ENCODE peak calls at places on chromosomes 16 and 17, in nine cellular contexts. S, T, G, O, B, D, R, H and K are unnamed samples.

GRCh38 chr16:69338557-69339288 is 641 bp downstream of the COG8 start:
- DNase-seq in B (no peak), G (peak; percentile 76), S (no peak), R (no peak), O (no peak), T (no peak), D (no peak), H (no peak), K (no peak)

GRCh38 chr16:4966736-4967453 is 8.8 kb downstream of the SEC14L5 start:
- DNase-seq in T (no peak), O (no peak), D (no peak), B (peak; percentile 25), S (no peak), R (no peak), H (no peak), G (no peak), K (no peak)

GRCh38 chr16:4263504-4264436 is 9.1 kb downstream of the TFAP4 start:
- DNase-seq in H (peak; percentile 96), S (no peak), G (no peak), R (peak; percentile 31), B (no peak), D (peak; percentile 11), O (peak; percentile 89), T (no peak), K (peak; percentile 73)

GRCh38 chr16:87291944-87292343 is 25.2 kb downstream of the C16orf95 start:
- DNase-seq in S (no peak), H (no peak), R (no peak), D (no peak), T (no peak), G (no peak), B (no peak), O (no peak), K (no peak)

GRCh38 chr16:4880006-4880580 is 32.8 kb downstream of the UBN1 start:
- DNase-seq in T (no peak), G (no peak), R (no peak), B (no peak), S (no peak), O (no peak), H (no peak), D (no peak), K (no peak)

GRCh38 chr17:19753049-19753444 is 4.9 kb upstream of the ALDH3A1 start:
- DNase-seq in D (peak; percentile 87), B (peak; percentile 99), S (peak; percentile 73), G (no peak), T (peak; percentile 92), H (no peak), R (no peak), O (peak; percentile 98), K (no peak)

GRCh38 chr17:17823433-17824118 is 13.2 kb downstream of the SREBF1 start:
- DNase-seq in O (peak; percentile 91), H (peak; percentile 93), G (peak; percentile 90), T (no peak), S (peak; percentile 58), D (peak; percentile 73), R (peak; percentile 96), B (peak; percentile 96), K (peak; percentile 99)

GRCh38 chr16:67934306-67935095 is 2.1 kb downstream of the PSMB10 start:
- DNase-seq in O (no peak), B (no peak), G (no peak), D (no peak), T (no peak), H (no peak), R (no peak), S (no peak), K (no peak)

GRCh38 chr17:71334041-71334781 is 786.6 kb upstream of the SOX9 start:
- DNase-seq in T (no peak), R (no peak), B (no peak), H (no peak), O (peak; percentile 59), D (no peak), G (no peak), S (no peak), K (peak; percentile 8)

GRCh38 chr17:28460901-28461300 is 12.5 kb upstream of the SLC13A2 start:
- DNase-seq in G (no peak), S (no peak), R (no peak), T (no peak), D (no peak), H (no peak), B (no peak), O (no peak), K (no peak)

DNA sequence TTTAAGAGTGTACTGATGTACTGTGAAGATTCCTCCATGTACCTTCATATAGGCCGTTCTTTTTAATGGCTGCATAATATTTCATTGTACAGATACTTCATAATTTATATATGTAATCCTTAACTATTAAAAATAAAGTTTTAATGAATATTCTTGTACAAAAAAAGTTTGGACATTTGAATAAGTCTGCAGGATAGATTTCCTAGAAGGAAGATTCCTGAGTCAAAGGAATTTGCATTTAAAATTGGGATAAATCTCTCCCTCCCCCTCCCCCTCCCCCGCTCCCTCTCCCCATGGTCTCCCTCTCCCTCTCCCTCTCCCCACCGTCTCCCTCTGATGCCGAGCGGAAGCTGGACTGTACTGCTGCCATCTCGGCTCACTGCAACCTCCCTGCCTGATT is 15.6 kb upstream of the SLC13A2 start:
- DNase-seq in G (no peak), H (no peak), D (no peak), S (no peak), B (no peak), R (no peak), T (no peak), O (no peak), K (no peak)
- TF ChIP-seq EZH2 in G (no peak), H (no peak), D (no peak), S (no peak), B (no peak), R (no peak), T (no peak), O (no peak), K (no peak)

GRCh38 chr17:49971848-49972485 is 3.0 kb downstream of the DLX4 start:
- DNase-seq in G (no peak), T (no peak), B (no peak), S (no peak), R (no peak), H (no peak), D (no peak), O (peak; percentile 59), K (peak; percentile 60)
- TF ChIP-seq EZH2 in G (peak; percentile 55), T (peak; percentile 85), B (peak; percentile 60), S (peak; percentile 98), R (peak; percentile 95), H (no peak), D (peak; percentile 75), O (peak; percentile 83), K (peak; percentile 97)

GRCh38 chr17:42684033-42684625 is 1.8 kb downstream of the CNTNAP1 start:
- DNase-seq in S (no peak), H (no peak), G (no peak), T (no peak), R (no peak), B (no peak), O (no peak), D (no peak), K (no peak)
- TF ChIP-seq EZH2 in S (no peak), H (no peak), G (no peak), T (no peak), R (no peak), B (no peak), O (no peak), D (no peak), K (no peak)

GRCh38 chr17:45709889-45710288 is 74.2 kb upstream of the CRHR1 start:
- DNase-seq in T (no peak), B (no peak), R (no peak), D (no peak), G (no peak), H (no peak), S (no peak), O (no peak), K (peak; percentile 44)
- TF ChIP-seq EZH2 in T (no peak), B (no peak), R (no peak), D (no peak), G (no peak), H (no peak), S (no peak), O (no peak), K (no peak)

GRCh38 chr16:799948-800833 is at the start of gene GNG13:
- DNase-seq in H (peak; percentile 84), B (no peak), D (no peak), T (no peak), S (no peak), R (no peak), O (peak; percentile 38), G (no peak), K (peak; percentile 84)
- TF ChIP-seq EZH2 in H (no peak), B (no peak), D (peak; percentile 88), T (peak; percentile 49), S (peak; percentile 91), R (peak; percentile 35), O (peak; percentile 85), G (no peak), K (no peak)

DNA sequence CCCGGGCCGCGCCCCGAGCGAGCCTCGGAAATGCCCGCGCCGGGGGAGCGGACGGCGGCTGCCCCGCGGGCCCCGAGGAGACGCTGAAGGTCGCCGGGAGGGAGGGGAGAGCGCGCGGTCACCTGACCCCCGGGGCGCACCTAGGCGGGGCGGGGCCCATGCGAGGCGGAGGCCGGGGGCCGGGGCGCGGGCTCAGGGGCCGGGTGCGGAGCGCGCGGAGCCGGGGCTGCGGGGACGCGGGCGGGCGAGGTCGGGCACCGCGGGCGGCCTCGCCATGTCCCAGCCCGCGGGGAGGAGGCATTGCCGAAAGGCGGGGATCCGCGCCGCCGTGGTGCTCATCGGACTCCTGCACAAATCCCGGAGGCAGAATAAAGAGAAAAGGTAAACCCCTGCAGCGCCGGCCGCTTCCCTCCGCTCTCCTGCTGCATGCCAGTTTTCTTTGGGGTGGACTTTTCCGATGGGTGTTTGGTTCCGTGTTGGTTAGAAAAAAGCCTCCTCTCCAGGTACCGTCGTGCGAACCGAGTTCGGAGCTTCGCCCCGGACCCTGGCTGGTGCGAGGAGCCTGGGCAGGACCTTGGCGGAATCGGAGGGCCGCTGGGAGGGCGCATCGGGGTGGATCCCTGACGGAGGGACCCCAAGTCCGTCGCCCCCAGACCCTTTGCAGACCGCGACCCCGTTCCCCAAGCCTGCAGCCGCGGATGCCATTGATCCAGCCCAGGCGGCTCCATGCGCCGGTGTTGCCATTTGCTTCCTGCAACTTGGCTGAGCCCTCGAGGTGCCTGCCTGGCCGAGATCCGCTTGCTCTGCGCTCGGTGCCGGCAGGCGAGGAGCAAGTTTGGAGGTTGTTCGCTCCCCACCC is 57.7 kb downstream of the RAP1GAP2 start:
- DNase-seq in R (no peak), T (no peak), G (no peak), O (peak; percentile 63), D (peak; percentile 24), S (no peak), H (peak; percentile 69), B (peak; percentile 34), K (peak; percentile 70)
- TF ChIP-seq EZH2 in R (peak; percentile 99), T (no peak), G (peak; percentile 28), O (no peak), D (no peak), S (peak; percentile 67), H (no peak), B (no peak), K (no peak)

GRCh38 chr17:79842656-79843474 is 3.6 kb upstream of the CBX4 start:
- DNase-seq in D (no peak), G (no peak), T (no peak), S (no peak), R (peak; percentile 70), H (peak; percentile 56), B (peak; percentile 34), O (peak; percentile 38), K (peak; percentile 63)
- TF ChIP-seq EZH2 in D (peak; percentile 98), G (no peak), T (peak; percentile 70), S (peak; percentile 96), R (peak; percentile 51), H (peak; percentile 97), B (peak; percentile 96), O (peak; percentile 92), K (peak; percentile 91)

GRCh38 chr17:29090746-29091395 is 47.9 kb downstream of the PIPOX start:
- DNase-seq in H (no peak), B (no peak), R (peak; percentile 33), G (no peak), T (no peak), S (no peak), O (no peak), D (no peak), K (peak; percentile 48)
- TF ChIP-seq EZH2 in H (no peak), B (no peak), R (no peak), G (no peak), T (no peak), S (no peak), O (no peak), D (no peak), K (no peak)